ENCODE peak calls at places on chromosomes 3 and 15, in seven cellular contexts. L is IMR-90, W is A549, Z is lower lobe of right lung, X is fibroblast of pulmonary artery, S is hepatocyte, N is pancreas. A is an unnamed sample.

GRCh38 chr15:88708256-88709054 is 69.6 kb downstream of the ISG20 start:
- DNase-seq in L (no peak), W (no peak), Z (no peak), X (peak; percentile 78), S (no peak), N (no peak), A (peak; percentile 1)

GRCh38 chr3:34132069-34132677 is 333.7 kb downstream of the PDCD6IP start:
- DNase-seq in L (no peak), W (no peak), Z (no peak), X (peak; percentile 58), S (no peak), N (no peak), A (no peak)

GRCh38 chr15:99057697-99058420 is 47.0 kb upstream of the SYNM start:
- DNase-seq in L (no peak), W (no peak), Z (no peak), X (no peak), S (no peak), N (no peak), A (peak; percentile 20)

GRCh38 chr3:110314512-110315114 is 757.0 kb upstream of the NECTIN3 start:
- DNase-seq in L (peak; percentile 39), W (peak; percentile 3), Z (no peak), X (peak; percentile 71), S (peak; percentile 83), N (peak; percentile 37), A (peak; percentile 31)

GRCh38 chr15:91912336-91912735 is 58.8 kb downstream of the SLCO3A1 start:
- DNase-seq in L (no peak), W (no peak), Z (no peak), X (no peak), S (no peak), N (no peak), A (no peak)

GRCh38 chr15:92527197-92527596 is 128.4 kb downstream of the FAM174B start:
- DNase-seq in L (no peak), W (no peak), Z (no peak), X (no peak), S (peak; percentile 39), N (peak; percentile 14), A (no peak)

GRCh38 chr15:78909791-78910228 is 35.0 kb downstream of the CTSH start:
- DNase-seq in L (peak; percentile 45), W (peak; percentile 72), Z (no peak), X (peak; percentile 64), S (peak; percentile 77), N (no peak), A (no peak)

GRCh38 chr3:127455541-127456450 is 134.7 kb downstream of the TPRA1 start:
- DNase-seq in L (peak; percentile 29), W (peak; percentile 79), Z (peak; percentile 72), X (peak; percentile 55), S (peak; percentile 87), N (peak; percentile 54), A (no peak)

GRCh38 chr3:11913316-11913715 is 66.6 kb upstream of the TAMM41 start:
- DNase-seq in L (no peak), W (no peak), Z (no peak), X (no peak), S (no peak), N (no peak), A (no peak)

GRCh38 chr15:82545478-82545877 is 5.2 kb upstream of the RPS17 start:
- DNase-seq in L (no peak), W (no peak), Z (no peak), X (no peak), S (no peak), N (no peak), A (no peak)

GRCh38 chr3:177942911-177943310 is 593.3 kb upstream of the KCNMB2 start:
- DNase-seq in L (no peak), W (no peak), Z (no peak), X (no peak), S (no peak), N (no peak), A (no peak)

GRCh38 chr3:50617911-50618481 is 1.0 kb downstream of the MAPKAPK3 start:
- DNase-seq in L (no peak), W (no peak), Z (no peak), X (no peak), S (peak; percentile 32), N (no peak), A (no peak)

GRCh38 chr15:80275946-80276345 is 23.9 kb upstream of the CTXND1 start:
- DNase-seq in L (peak; percentile 40), W (peak; percentile 48), Z (no peak), X (peak; percentile 16), S (peak; percentile 19), N (no peak), A (no peak)

GRCh38 chr15:75905231-75905630 is 1.6 kb downstream of the FBXO22 start:
- DNase-seq in L (no peak), W (no peak), Z (no peak), X (no peak), S (no peak), N (no peak), A (no peak)

GRCh38 chr3:120908803-120909601 is 997 bp downstream of the STXBP5L start:
- DNase-seq in L (no peak), W (no peak), Z (no peak), X (no peak), S (no peak), N (peak; percentile 5), A (no peak)
- H3K4me3 ChIP-seq in L (peak overlapping the region; percentile 9), W (peak overlapping the region; percentile 49), Z (peak overlapping the region; percentile 43), X (peak overlapping the region; percentile 64), S (peak overlapping the region; percentile 27), N (peak overlapping the region; percentile 42), A (peak overlapping the region; percentile 51)

GRCh38 chr15:34292591-34292990 is 45.0 kb downstream of the SLC12A6 start:
- DNase-seq in L (no peak), W (no peak), Z (no peak), X (no peak), S (no peak), N (no peak), A (no peak)

GRCh38 chr15:34301058-34301457 is 36.5 kb downstream of the SLC12A6 start:
- DNase-seq in L (no peak), W (no peak), Z (no peak), X (no peak), S (no peak), N (no peak), A (no peak)

DNA sequence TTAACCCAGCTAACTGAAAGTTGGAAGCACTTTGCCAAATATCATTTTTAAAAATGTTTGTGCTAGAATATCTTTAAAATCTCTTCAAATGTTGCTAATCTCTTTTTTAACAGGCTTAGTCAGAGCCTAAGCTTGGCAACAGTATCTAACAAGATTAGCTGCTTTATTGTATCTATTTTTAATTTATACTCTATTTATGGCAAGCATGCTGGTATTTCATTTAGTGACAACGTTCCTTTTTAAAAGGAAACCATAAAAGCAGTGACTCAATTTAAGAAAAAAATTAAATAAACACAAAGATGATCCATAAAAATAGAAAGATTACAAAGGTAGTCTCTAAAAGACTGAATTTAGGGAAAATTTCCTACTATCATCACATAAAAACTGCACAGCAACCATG is 40.5 kb downstream of the SLC12A6 start:
- DNase-seq in L (peak; percentile 37), W (no peak), Z (no peak), X (no peak), S (no peak), N (no peak), A (no peak)
- TF ChIP-seq CTCF in L (no peak), W (no peak), Z (no peak), X (no peak), S (no peak), N (no peak), A (no peak)

DNA sequence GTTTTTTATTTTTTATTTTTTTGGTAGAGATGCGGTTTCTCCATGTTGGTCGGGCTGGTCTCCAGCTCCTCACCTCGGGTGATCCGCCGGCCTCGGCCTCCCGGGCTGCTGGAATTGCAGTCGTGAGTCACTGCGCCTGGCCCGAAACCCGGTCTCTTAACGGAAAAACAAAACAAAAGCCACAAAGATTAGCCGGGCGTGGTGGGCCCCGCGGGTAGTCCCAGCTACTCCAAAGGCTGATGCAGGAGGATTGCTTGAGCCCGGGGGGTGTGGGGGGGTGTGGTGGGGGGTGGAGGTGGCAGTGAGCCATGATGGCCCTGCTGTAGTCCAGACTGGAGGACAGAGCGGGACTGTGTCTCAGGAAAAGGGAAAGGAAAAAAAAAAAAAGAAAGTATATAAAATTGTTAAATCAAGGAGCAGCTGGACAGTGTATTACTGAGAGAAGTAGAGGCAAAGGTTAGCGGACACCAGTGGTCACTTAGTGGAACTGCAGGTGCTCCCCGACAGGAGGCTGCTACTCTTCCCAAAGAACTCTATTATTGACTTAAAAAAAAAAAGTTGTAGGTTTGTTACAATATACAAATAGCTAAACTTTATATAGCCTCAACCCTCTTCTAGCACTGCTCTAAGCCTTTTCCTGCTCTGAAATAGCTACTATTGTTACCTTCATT is 30.3 kb upstream of the TUBGCP5 start:
- DNase-seq in L (no peak), W (peak; percentile 48), Z (no peak), X (no peak), S (no peak), N (no peak), A (no peak)
- H3K4me3 ChIP-seq in L (no peak overlapping the region), W (peak overlapping the region; percentile 31), Z (no peak overlapping the region), X (no peak overlapping the region), S (no peak overlapping the region), N (no peak overlapping the region), A (no peak overlapping the region)

DNA sequence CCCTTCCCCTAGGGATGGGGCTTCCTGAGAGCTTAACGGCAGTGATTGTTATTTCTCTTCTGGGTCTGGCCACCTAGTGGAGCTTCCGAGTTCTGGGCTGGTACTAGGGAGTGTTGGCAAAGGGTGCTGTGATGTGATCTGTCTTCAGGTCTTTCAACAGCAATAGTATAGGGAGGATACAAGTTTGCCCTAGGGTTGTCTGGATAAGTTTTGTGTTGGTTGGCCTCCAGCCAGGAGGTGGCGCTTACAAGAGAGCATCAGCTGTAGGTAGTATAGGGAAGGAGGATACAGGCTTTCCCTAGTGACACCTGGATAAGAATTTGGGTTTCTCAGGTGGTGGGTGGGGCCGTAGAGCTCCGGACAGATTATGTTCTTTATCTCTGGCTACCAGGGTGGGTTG is 19.2 kb upstream of the CPOX start:
- DNase-seq in L (no peak), W (no peak), Z (peak; percentile 46), X (peak; percentile 11), S (peak; percentile 20), N (no peak), A (no peak)
- TF ChIP-seq CTCF in L (no peak), W (no peak), Z (no peak), X (peak; percentile 5), S (no peak), N (no peak), A (peak; percentile 19)

GRCh38 chr15:89813381-89814111 is 1.1 kb downstream of the ANPEP start:
- DNase-seq in L (no peak), W (no peak), Z (no peak), X (no peak), S (no peak), N (no peak), A (no peak)
- H3K4me3 ChIP-seq in L (peak overlapping the region; percentile 58), W (no peak overlapping the region), Z (peak overlapping the region; percentile 60), X (peak overlapping the region; percentile 77), S (peak overlapping the region; percentile 67), N (no peak overlapping the region), A (peak overlapping the region; percentile 94)

DNA sequence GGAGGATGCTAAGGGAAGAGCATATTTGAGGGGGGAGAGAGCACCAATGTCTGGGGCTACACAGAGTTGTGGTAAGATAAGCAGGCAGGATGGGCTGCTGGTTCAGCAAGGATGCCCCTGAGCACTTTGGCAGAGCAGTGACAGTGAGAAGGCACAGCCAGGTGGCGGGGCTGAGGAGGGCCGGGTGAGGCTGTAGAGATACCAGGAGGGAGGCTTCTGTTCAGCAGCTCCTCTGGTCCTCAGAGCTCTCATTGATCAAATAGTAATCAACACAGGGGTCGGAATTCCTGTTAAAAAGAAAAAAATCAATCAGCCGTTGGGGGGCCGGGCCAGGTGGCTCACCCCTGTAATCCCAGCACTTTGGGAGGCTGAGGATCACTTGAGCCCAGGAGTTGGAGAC is 11.5 kb upstream of the XIRP1 start:
- DNase-seq in L (no peak), W (no peak), Z (no peak), X (no peak), S (no peak), N (no peak), A (no peak)
- TF ChIP-seq CTCF in L (no peak), W (no peak), Z (no peak), X (no peak), S (no peak), N (no peak), A (no peak)